ENCODE peak calls at places on chromosomes 11 and 22, in seven cellular contexts. Y, K, X, U, J, E and Q are unnamed samples.

GRCh38 chr11:126322996-126323395 is 19.1 kb downstream of the DCPS start:
- DNase-seq in Y (no peak), K (no peak), X (no peak), U (no peak), J (no peak), E (no peak), Q (no peak)

GRCh38 chr22:41830174-41830573 is 2.7 kb upstream of the SREBF2 start:
- DNase-seq in Y (no peak), K (no peak), X (no peak), U (no peak), J (no peak), E (no peak), Q (no peak)

GRCh38 chr11:36790450-36790849 is 192.4 kb upstream of the RAG2 start:
- DNase-seq in Y (no peak), K (no peak), X (no peak), U (no peak), J (no peak), E (no peak), Q (no peak)

GRCh38 chr22:31342389-31343125 is 3.6 kb downstream of the PATZ1 start:
- DNase-seq in Y (no peak), K (peak; percentile 9), X (no peak), U (no peak), J (no peak), E (peak; percentile 21), Q (no peak)

GRCh38 chr11:22082178-22082577 is 110.7 kb upstream of the ANO5 start:
- DNase-seq in Y (no peak), K (no peak), X (no peak), U (no peak), J (no peak), E (no peak), Q (no peak)

GRCh38 chr11:102430158-102430836 is 22.3 kb downstream of the TMEM123 start:
- DNase-seq in Y (peak; percentile 35), K (peak; percentile 21), X (no peak), U (peak; percentile 27), J (no peak), E (peak; percentile 48), Q (peak; percentile 50)

GRCh38 chr11:73980001-73980960 is 2.4 kb downstream of the UCP2 start:
- DNase-seq in Y (peak; percentile 68), K (peak; percentile 86), X (no peak), U (peak; percentile 82), J (peak; percentile 72), E (peak; percentile 90), Q (no peak)

GRCh38 chr11:11510939-11511338 is 110.9 kb downstream of the GALNT18 start:
- DNase-seq in Y (no peak), K (no peak), X (no peak), U (no peak), J (no peak), E (no peak), Q (peak; percentile 81)

GRCh38 chr22:23404689-23405365 is 175.3 kb downstream of the IGLL1 start:
- DNase-seq in Y (peak; percentile 2), K (peak; percentile 46), X (no peak), U (no peak), J (no peak), E (peak; percentile 23), Q (no peak)

GRCh38 chr11:109845437-109845836 is 247.8 kb upstream of the ZC3H12C start:
- DNase-seq in Y (no peak), K (no peak), X (no peak), U (no peak), J (no peak), E (no peak), Q (no peak)

GRCh38 chr11:71311176-71311925 is 59.0 kb upstream of the SHANK2 start:
- DNase-seq in Y (no peak), K (no peak), X (no peak), U (no peak), J (no peak), E (no peak), Q (no peak)

GRCh38 chr11:97364047-97364446 is 974.2 kb downstream of the JRKL start:
- DNase-seq in Y (no peak), K (no peak), X (no peak), U (no peak), J (no peak), E (no peak), Q (no peak)

GRCh38 chr22:39388261-39389011 is 11.1 kb upstream of the TAB1 start:
- DNase-seq in Y (no peak), K (no peak), X (peak; percentile 33), U (peak; percentile 77), J (peak; percentile 85), E (peak; percentile 81), Q (peak; percentile 34)

GRCh38 chr11:1478544-1478943 is 8.0 kb downstream of the MOB2 start:
- DNase-seq in Y (peak; percentile 93), K (peak; percentile 91), X (no peak), U (no peak), J (no peak), E (no peak), Q (no peak)

GRCh38 chr11:615453-616319 is at the start of gene IRF7:
- DNase-seq in Y (peak; percentile 98), K (peak; percentile 98), X (peak; percentile 49), U (peak; percentile 92), J (peak; percentile 91), E (peak; percentile 92), Q (peak; percentile 72)

GRCh38 chr11:113305440-113306336 is 8.7 kb upstream of the TTC12 start:
- DNase-seq in Y (no peak), K (peak; percentile 37), X (peak; percentile 37), U (peak; percentile 43), J (peak; percentile 78), E (peak; percentile 80), Q (peak; percentile 48)

GRCh38 chr11:59560290-59560701 is 49.0 kb downstream of the OR4D9 start:
- DNase-seq in Y (peak; percentile 48), K (peak; percentile 84), X (peak; percentile 47), U (no peak), J (peak; percentile 84), E (peak; percentile 85), Q (peak; percentile 62)

GRCh38 chr11:104329043-104329442 is 165.1 kb upstream of the PDGFD start:
- DNase-seq in Y (no peak), K (no peak), X (no peak), U (no peak), J (no peak), E (no peak), Q (no peak)

GRCh38 chr11:398826-399225 is 4.8 kb downstream of the PKP3 start:
- DNase-seq in Y (peak; percentile 38), K (peak; percentile 12), X (no peak), U (no peak), J (no peak), E (peak; percentile 37), Q (no peak)

GRCh38 chr11:124798991-124799383 is 1.2 kb downstream of the MSANTD2 start:
- DNase-seq in Y (no peak), K (no peak), X (no peak), U (no peak), J (peak; percentile 21), E (peak; percentile 10), Q (no peak)

GRCh38 chr11:7600205-7600775 is 73.0 kb downstream of the CYB5R2 start:
- DNase-seq in Y (no peak), K (no peak), X (no peak), U (no peak), J (no peak), E (no peak), Q (no peak)

GRCh38 chr22:33274214-33274828 is 216.1 kb upstream of the SYN3 start:
- DNase-seq in Y (peak; percentile 6), K (peak; percentile 37), X (no peak), U (peak; percentile 42), J (peak; percentile 27), E (peak; percentile 44), Q (no peak)

GRCh38 chr11:131855320-131855719 is 484.9 kb downstream of the NTM start:
- DNase-seq in Y (no peak), K (no peak), X (no peak), U (no peak), J (no peak), E (no peak), Q (no peak)

GRCh38 chr11:42161886-42162285 is 702.4 kb upstream of the LRRC4C start:
- DNase-seq in Y (no peak), K (no peak), X (no peak), U (no peak), J (no peak), E (no peak), Q (no peak)

GRCh38 chr22:28442264-28442950 is 237.2 kb downstream of the TTC28 start:
- DNase-seq in Y (peak; percentile 68), K (peak; percentile 86), X (no peak), U (peak; percentile 64), J (peak; percentile 82), E (peak; percentile 87), Q (no peak)

GRCh38 chr11:78795862-78796261 is 221.2 kb upstream of the NARS2 start:
- DNase-seq in Y (no peak), K (peak; percentile 3), X (no peak), U (no peak), J (no peak), E (no peak), Q (peak; percentile 54)

GRCh38 chr11:61969838-61970452 is 2.5 kb upstream of the FTH1 start:
- DNase-seq in Y (peak; percentile 56), K (no peak), X (no peak), U (no peak), J (no peak), E (no peak), Q (no peak)

GRCh38 chr11:71153005-71153395 is 99.4 kb downstream of the SHANK2 start:
- DNase-seq in Y (no peak), K (no peak), X (no peak), U (no peak), J (no peak), E (no peak), Q (no peak)

GRCh38 chr11:97955595-97955994 is 1065.2 kb upstream of the CNTN5 start:
- DNase-seq in Y (no peak), K (no peak), X (no peak), U (no peak), J (no peak), E (no peak), Q (no peak)

GRCh38 chr11:73265853-73266643 is 6.1 kb upstream of the P2RY6 start:
- DNase-seq in Y (no peak), K (no peak), X (no peak), U (no peak), J (no peak), E (no peak), Q (no peak)

GRCh38 chr11:19832901-19833300 is 120.3 kb downstream of the NAV2 start:
- DNase-seq in Y (no peak), K (no peak), X (no peak), U (no peak), J (no peak), E (no peak), Q (no peak)

GRCh38 chr11:21316591-21316990 is 647.2 kb downstream of the NELL1 start:
- DNase-seq in Y (no peak), K (no peak), X (no peak), U (no peak), J (no peak), E (no peak), Q (no peak)

GRCh38 chr22:39110631-39111561 is 13.9 kb downstream of the APOBEC3H start:
- DNase-seq in Y (no peak), K (peak; percentile 72), X (no peak), U (no peak), J (no peak), E (no peak), Q (no peak)

GRCh38 chr11:77084581-77085191 is 17.9 kb downstream of the CAPN5 start:
- DNase-seq in Y (no peak), K (no peak), X (no peak), U (no peak), J (no peak), E (no peak), Q (no peak)

GRCh38 chr11:60915250-60915914 is 1.4 kb downstream of the TMEM109 start:
- DNase-seq in Y (peak; percentile 46), K (peak; percentile 81), X (no peak), U (peak; percentile 66), J (peak; percentile 79), E (peak; percentile 91), Q (no peak)

GRCh38 chr11:131904756-131905155 is 534.3 kb downstream of the NTM start:
- DNase-seq in Y (no peak), K (no peak), X (no peak), U (no peak), J (no peak), E (no peak), Q (no peak)

GRCh38 chr22:44824271-44824670 is 71.9 kb downstream of the ARHGAP8 start:
- DNase-seq in Y (no peak), K (no peak), X (no peak), U (no peak), J (no peak), E (no peak), Q (no peak)

GRCh38 chr11:33724644-33725035 is 11.6 kb downstream of the CD59 start:
- DNase-seq in Y (peak; percentile 38), K (peak; percentile 49), X (no peak), U (no peak), J (no peak), E (no peak), Q (no peak)